ENCODE peak calls at places on chromosome 19, in nine cellular contexts. J, Z, W, H, P, R, E, A and O are unnamed samples.

GRCh38 chr19:14818588-14818987 is 16.4 kb downstream of the OR7A5 start:
- DNase-seq in J (no peak), Z (no peak), W (no peak), H (no peak), P (no peak), R (no peak), E (no peak), A (no peak), O (no peak)

GRCh38 chr19:39154084-39154625 is 28.6 kb downstream of the PAK4 start:
- DNase-seq in J (no peak), Z (no peak), W (no peak), H (no peak), P (no peak), R (no peak), E (no peak), A (no peak), O (no peak)

GRCh38 chr19:47469719-47470118 is 2.0 kb downstream of the SLC8A2 start:
- DNase-seq in J (no peak), Z (no peak), W (no peak), H (no peak), P (no peak), R (no peak), E (no peak), A (no peak), O (peak; percentile 62)

GRCh38 chr19:28710278-28710677 is 502.7 kb downstream of the UQCRFS1 start:
- DNase-seq in J (peak; percentile 66), Z (peak; percentile 86), W (peak; percentile 19), H (peak; percentile 7), P (no peak), R (peak; percentile 30), E (no peak), A (no peak), O (peak; percentile 58)

GRCh38 chr19:47445937-47446402 is 25.7 kb downstream of the SLC8A2 start:
- DNase-seq in J (peak; percentile 20), Z (no peak), W (no peak), H (peak; percentile 42), P (peak; percentile 43), R (peak; percentile 5), E (peak; percentile 62), A (peak; percentile 55), O (peak; percentile 26)

GRCh38 chr19:3692141-3693029 is 7.9 kb downstream of the PIP5K1C start:
- DNase-seq in J (no peak), Z (no peak), W (no peak), H (no peak), P (no peak), R (no peak), E (peak; percentile 57), A (no peak), O (no peak)

GRCh38 chr19:42024622-42025111 is 30.6 kb upstream of the ATP1A3 start:
- DNase-seq in J (no peak), Z (no peak), W (no peak), H (no peak), P (peak; percentile 13), R (no peak), E (no peak), A (no peak), O (no peak)

GRCh38 chr19:18428173-18428836 is 9.1 kb downstream of the SSBP4 start:
- DNase-seq in J (no peak), Z (no peak), W (no peak), H (no peak), P (no peak), R (no peak), E (no peak), A (no peak), O (no peak)

GRCh38 chr19:1748115-1748702 is 5.1 kb upstream of the ONECUT3 start:
- DNase-seq in J (no peak), Z (no peak), W (no peak), H (no peak), P (peak; percentile 44), R (no peak), E (no peak), A (no peak), O (no peak)

GRCh38 chr19:11587302-11587972 is 9.8 kb upstream of the ZNF627 start:
- DNase-seq in J (peak; percentile 53), Z (peak; percentile 76), W (no peak), H (peak; percentile 85), P (peak; percentile 81), R (peak; percentile 54), E (peak; percentile 84), A (peak; percentile 30), O (peak; percentile 73)

GRCh38 chr19:40862785-40863184 is 12.5 kb upstream of the CYP2A6 start:
- DNase-seq in J (peak; percentile 14), Z (peak; percentile 14), W (peak; percentile 3), H (no peak), P (no peak), R (no peak), E (no peak), A (no peak), O (no peak)

GRCh38 chr19:16899566-16900075 is 10.8 kb downstream of the F2RL3 start:
- DNase-seq in J (peak; percentile 20), Z (peak; percentile 46), W (no peak), H (peak; percentile 36), P (peak; percentile 58), R (no peak), E (peak; percentile 60), A (no peak), O (no peak)

GRCh38 chr19:33368074-33368864 is 5.2 kb upstream of the CEBPG start:
- DNase-seq in J (peak; percentile 40), Z (no peak), W (no peak), H (no peak), P (no peak), R (no peak), E (no peak), A (no peak), O (no peak)